ENCODE peak calls at places on chromosome 3, in four cellular contexts. G is HepG2, B is K562, Z is GM12878. C is an unnamed sample.
A peak's percentile ranks its signal among the peaks of the same experiment; 100 is the strongest.

GRCh38 chr3:191074511-191074910 is 124.5 kb upstream of the OSTN start:
- DNase-seq in G (no peak), B (no peak), Z (no peak), C (no peak)

GRCh38 chr3:36653095-36653494 is 111.3 kb downstream of the DCLK3 start:
- DNase-seq in G (no peak), B (no peak), Z (no peak), C (no peak)

GRCh38 chr3:66153471-66153870 is 67.3 kb upstream of the SLC25A26 start:
- DNase-seq in G (no peak), B (no peak), Z (no peak), C (peak; percentile 16)

GRCh38 chr3:11240496-11240895 is 31.7 kb upstream of the ATG7 start:
- DNase-seq in G (no peak), B (no peak), Z (no peak), C (no peak)

GRCh38 chr3:123642182-123642956 is 57.5 kb upstream of the HACD2 start:
- DNase-seq in G (peak; percentile 95), B (peak; percentile 83), Z (peak; percentile 34), C (peak; percentile 84)

GRCh38 chr3:133330542-133330941 is 69.3 kb upstream of the BFSP2 start:
- DNase-seq in G (no peak), B (no peak), Z (no peak), C (no peak)

GRCh38 chr3:37910666-37911400 is 49.2 kb downstream of the CTDSPL start:
- DNase-seq in G (no peak), B (no peak), Z (no peak), C (no peak)

GRCh38 chr3:89419647-89420141 is 312.3 kb downstream of the EPHA3 start:
- DNase-seq in G (no peak), B (no peak), Z (no peak), C (no peak)

GRCh38 chr3:196792771-196793170 is 53.1 kb downstream of the PAK2 start:
- DNase-seq in G (peak; percentile 63), B (no peak), Z (no peak), C (no peak)

GRCh38 chr3:167773584-167773983 is 38.1 kb downstream of the SERPINI1 start:
- DNase-seq in G (no peak), B (no peak), Z (peak; percentile 13), C (no peak)

GRCh38 chr3:195697582-195698324 is 23.0 kb upstream of the MUC20 start:
- DNase-seq in G (no peak), B (peak; percentile 75), Z (no peak), C (no peak)

GRCh38 chr3:128482857-128483656 is 9.9 kb downstream of the GATA2 start:
- DNase-seq in G (no peak), B (peak; percentile 53), Z (no peak), C (no peak)

GRCh38 chr3:188439080-188439479 is 285.1 kb downstream of the LPP start:
- DNase-seq in G (no peak), B (no peak), Z (no peak), C (no peak)

GRCh38 chr3:179719048-179719734 is 66.4 kb downstream of the USP13 start:
- DNase-seq in G (no peak), B (no peak), Z (no peak), C (no peak)

GRCh38 chr3:115760722-115761121 is 137.4 kb downstream of the GAP43 start:
- DNase-seq in G (no peak), B (no peak), Z (no peak), C (no peak)

GRCh38 chr3:42090973-42091731 is at the start of gene TRAK1:
- DNase-seq in G (no peak), B (no peak), Z (no peak), C (no peak)

GRCh38 chr3:150218841-150219240 is 189.3 kb upstream of the TSC22D2 start:
- DNase-seq in G (no peak), B (no peak), Z (no peak), C (no peak)

GRCh38 chr3:150216041-150216811 is 191.9 kb upstream of the TSC22D2 start:
- DNase-seq in G (no peak), B (no peak), Z (no peak), C (no peak)

GRCh38 chr3:150216866-150217600 is 191.1 kb upstream of the TSC22D2 start:
- DNase-seq in G (no peak), B (no peak), Z (no peak), C (no peak)

GRCh38 chr3:150218236-150218635 is 189.9 kb upstream of the TSC22D2 start:
- DNase-seq in G (no peak), B (no peak), Z (no peak), C (no peak)

DNA sequence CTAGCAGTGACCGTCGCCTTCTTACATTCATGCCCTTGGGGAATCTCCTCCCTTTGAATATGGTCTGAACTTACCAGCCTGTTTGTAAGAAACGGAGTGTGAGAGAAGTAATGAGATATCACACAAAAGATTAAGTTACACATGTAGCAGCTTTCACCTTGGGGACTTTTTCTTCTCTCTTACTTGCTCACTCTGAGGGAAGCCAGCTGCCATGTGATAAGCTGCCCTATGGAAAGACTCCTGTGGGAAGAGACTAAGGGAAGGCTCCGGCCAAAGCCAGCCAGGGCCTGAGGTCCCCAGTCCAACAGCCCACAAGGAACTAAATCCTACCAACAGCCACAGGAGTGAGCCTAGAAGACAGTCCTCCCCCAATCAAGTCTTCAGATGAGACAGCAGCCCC is 190.4 kb upstream of the TSC22D2 start:
- DNase-seq in G (no peak), B (no peak), Z (no peak), C (no peak)
- TF ChIP-seq FOXK2 in G (no peak), B (no peak), Z (no peak), C (no peak)

GRCh38 chr3:47407896-47408838 is 27.3 kb downstream of the PTPN23 start:
- DNase-seq in G (no peak), B (no peak), Z (no peak), C (no peak)
- TF ChIP-seq BHLHE40 in G (no peak), B (no peak), Z (no peak), C (no peak)

GRCh38 chr3:125212509-125213372 is at the start of gene SLC12A8:
- DNase-seq in G (no peak), B (no peak), Z (no peak), C (no peak)
- TF ChIP-seq FOXM1 in G (no peak), B (no peak), Z (no peak), C (no peak)

GRCh38 chr3:68666409-68667193 is 265.7 kb downstream of the TAFA4 start:
- DNase-seq in G (no peak), B (no peak), Z (no peak), C (no peak)
- TF ChIP-seq FOXK2 in G (no peak), B (no peak), Z (no peak), C (no peak)